ENCODE peak calls at places on chromosome 3, in ten cellular contexts. K, I, T, F, G, H, X, N, B and V are unnamed samples.

GRCh38 chr3:145522179-145522578 is 638.8 kb downstream of the PLOD2 start:
- DNase-seq in B (no peak), F (no peak), G (no peak), T (no peak), X (no peak), H (no peak), N (no peak), K (no peak), I (no peak), V (no peak)

GRCh38 chr3:182178488-182179200 is 466.9 kb downstream of the SOX2 start:
- DNase-seq in K (no peak), T (no peak), X (no peak), F (no peak), B (no peak), I (no peak), H (no peak), N (no peak), G (no peak), V (no peak)

GRCh38 chr3:124714218-124714853 is 15.9 kb upstream of the UMPS start:
- DNase-seq in T (no peak), X (no peak), N (no peak), K (no peak), H (no peak), F (no peak), G (no peak), B (no peak), I (no peak), V (no peak)

GRCh38 chr3:124887177-124887995 is at the start of gene ITGB5:
- DNase-seq in X (no peak), G (peak; percentile 36), I (peak; percentile 86), H (peak; percentile 47), F (peak; percentile 86), K (peak; percentile 88), B (no peak), T (peak; percentile 86), N (peak; percentile 83), V (no peak)

GRCh38 chr3:126936853-126937395 is 46.0 kb upstream of the PLXNA1 start:
- DNase-seq in F (no peak), B (no peak), G (no peak), N (no peak), I (no peak), H (no peak), X (no peak), T (no peak), K (no peak), V (no peak)

GRCh38 chr3:50600141-50600753 is 11.3 kb downstream of the CISH start:
- DNase-seq in T (no peak), F (no peak), B (no peak), I (no peak), H (no peak), G (no peak), X (no peak), K (no peak), N (peak; percentile 60), V (no peak)

GRCh38 chr3:127587876-127588275 is 2.7 kb downstream of the TPRA1 start:
- DNase-seq in H (no peak), F (no peak), I (no peak), B (no peak), G (no peak), K (no peak), T (no peak), X (no peak), N (no peak), V (no peak)

GRCh38 chr3:102225407-102226132 is 209.2 kb upstream of the ZPLD1 start:
- DNase-seq in H (no peak), T (no peak), B (peak; percentile 53), K (no peak), G (peak; percentile 24), X (no peak), N (no peak), I (peak; percentile 73), F (peak; percentile 28), V (peak; percentile 48)

GRCh38 chr3:120161902-120162301 is 67.7 kb upstream of the GSK3B start:
- DNase-seq in H (no peak), K (no peak), B (no peak), G (no peak), T (no peak), I (no peak), N (no peak), X (no peak), F (no peak), V (no peak)

GRCh38 chr3:87413821-87414220 is 137.4 kb upstream of the POU1F1 start:
- DNase-seq in G (no peak), K (no peak), X (no peak), F (no peak), H (no peak), T (no peak), B (no peak), N (no peak), I (no peak), V (no peak)

GRCh38 chr3:71693641-71694040 is 31.6 kb downstream of the EIF4E3 start:
- DNase-seq in B (no peak), N (no peak), F (no peak), X (no peak), G (no peak), I (no peak), K (no peak), H (no peak), T (no peak), V (no peak)

GRCh38 chr3:71695000-71695482 is 30.2 kb downstream of the EIF4E3 start:
- DNase-seq in X (no peak), T (no peak), B (no peak), I (no peak), N (no peak), G (no peak), K (peak; percentile 29), F (no peak), H (no peak), V (no peak)

GRCh38 chr3:71692139-71692538 is 33.1 kb downstream of the EIF4E3 start:
- DNase-seq in X (no peak), K (no peak), N (no peak), F (no peak), G (no peak), I (no peak), T (no peak), H (no peak), B (no peak), V (no peak)

GRCh38 chr3:71690222-71690821 is 34.9 kb downstream of the EIF4E3 start:
- DNase-seq in K (peak; percentile 63), X (no peak), H (no peak), F (peak; percentile 84), I (peak; percentile 63), B (no peak), G (no peak), N (no peak), T (no peak), V (peak; percentile 82)

GRCh38 chr3:71694358-71694999 is 30.7 kb downstream of the EIF4E3 start:
- DNase-seq in G (no peak), I (no peak), H (no peak), F (peak; percentile 82), T (no peak), B (no peak), X (no peak), K (no peak), N (no peak), V (peak; percentile 81)
- H3K4me3 ChIP-seq in G (no peak overlapping the region), I (no peak overlapping the region), H (no peak overlapping the region), F (no peak overlapping the region), T (no peak overlapping the region), B (no peak overlapping the region), X (no peak overlapping the region), K (no peak overlapping the region), N (no peak overlapping the region), V (no peak overlapping the region)

GRCh38 chr3:153162513-153163348 is 705 bp downstream of the RAP2B start:
- DNase-seq in B (no peak), N (peak; percentile 45), K (peak; percentile 34), H (peak; percentile 12), X (no peak), F (no peak), T (peak; percentile 33), G (no peak), I (peak; percentile 56), V (no peak)

GRCh38 chr3:153163349-153164008 is 1.5 kb downstream of the RAP2B start:
- DNase-seq in N (no peak), T (no peak), F (no peak), H (no peak), G (no peak), B (no peak), K (no peak), X (no peak), I (peak; percentile 11), V (no peak)

GRCh38 chr3:153165211-153165815 is 3.3 kb downstream of the RAP2B start:
- DNase-seq in N (no peak), F (no peak), I (peak; percentile 13), X (no peak), G (no peak), K (no peak), H (no peak), B (no peak), T (no peak), V (no peak)

GRCh38 chr3:153164009-153164550 is 2.1 kb downstream of the RAP2B start:
- DNase-seq in X (no peak), K (no peak), F (no peak), I (no peak), B (no peak), T (no peak), G (no peak), H (no peak), N (no peak), V (no peak)

DNA sequence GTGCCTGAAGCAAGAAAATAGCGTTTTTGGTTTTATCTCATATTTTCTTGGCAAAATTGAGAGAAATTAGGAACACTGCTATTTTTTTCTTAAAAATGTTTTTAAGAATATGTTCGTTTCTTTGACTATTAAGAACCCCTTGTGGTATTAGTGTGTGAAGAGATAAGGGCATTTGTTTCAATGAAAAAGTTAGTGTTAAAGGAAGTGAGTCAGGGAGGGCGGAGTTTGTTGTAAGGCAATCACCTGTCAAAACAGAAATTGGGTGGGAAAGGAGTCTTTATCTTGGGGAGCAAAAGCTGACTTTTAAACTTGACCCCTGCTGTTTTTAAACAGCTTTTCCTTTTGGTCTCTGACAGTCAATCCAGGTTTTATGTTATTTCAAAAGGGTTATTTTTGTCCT is 4.2 kb downstream of the RAP2B start:
- DNase-seq in K (no peak), X (no peak), I (no peak), H (no peak), B (no peak), G (no peak), T (no peak), N (no peak), F (no peak), V (no peak)
- H3K4me3 ChIP-seq in K (peak overlapping the region; percentile 25), X (no peak overlapping the region), I (peak overlapping the region; percentile 96), H (peak overlapping the region; percentile 77), B (peak overlapping the region; percentile 82), G (peak overlapping the region; percentile 59), T (peak overlapping the region; percentile 97), N (no peak overlapping the region), F (no peak overlapping the region), V (peak overlapping the region; percentile 78)

DNA sequence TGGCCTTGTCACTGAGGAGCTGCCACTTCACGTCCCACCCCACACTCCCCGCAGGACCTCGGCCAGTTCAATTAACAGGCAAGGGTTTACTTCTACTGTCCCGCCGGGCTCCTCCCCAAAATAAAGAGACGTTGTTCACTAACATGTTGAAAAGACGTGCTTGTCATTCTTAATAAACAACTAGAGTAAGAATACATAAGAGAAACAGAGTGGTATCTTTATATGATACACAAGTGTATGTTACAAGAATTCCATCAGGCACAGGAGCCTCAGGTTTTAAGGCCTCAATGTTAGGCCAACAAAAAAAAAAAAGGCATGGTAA is 326 bp upstream of the IMPDH2 start:
- DNase-seq in N (no peak), F (no peak), H (no peak), G (no peak), K (no peak), T (no peak), I (no peak), X (no peak), B (no peak), V (no peak)
- H3K4me3 ChIP-seq in N (peak overlapping the region; percentile 61), F (peak overlapping the region; percentile 70), H (peak overlapping the region; percentile 76), G (no peak overlapping the region), K (peak overlapping the region; percentile 73), T (peak overlapping the region; percentile 87), I (peak overlapping the region; percentile 93), X (peak overlapping the region; percentile 87), B (peak overlapping the region; percentile 92), V (peak overlapping the region; percentile 99)

GRCh38 chr3:152471814-152472605 is 203.3 kb downstream of the MBNL1 start:
- DNase-seq in G (no peak), X (peak; percentile 47), T (peak; percentile 31), I (peak; percentile 79), F (peak; percentile 63), N (peak; percentile 62), H (no peak), K (peak; percentile 68), B (peak; percentile 33), V (peak; percentile 10)
- H3K4me3 ChIP-seq in G (no peak overlapping the region), X (peak overlapping the region; percentile 23), T (peak overlapping the region; percentile 55), I (no peak overlapping the region), F (no peak overlapping the region), N (peak overlapping the region; percentile 3), H (peak overlapping the region; percentile 32), K (peak overlapping the region; percentile 23), B (no peak overlapping the region), V (no peak overlapping the region)